ENCODE peak calls at places on chromosome 13, in seven cellular contexts. V is T-helper 2 cell; W is stimulated activated naive CD4-positive, alpha-beta T cell; Y is activated T-cell treated with anti-CD3 and anti-CD28 coated beads, Interleukin-2, amount 50 U/mL, for 24 hours; E is activated CD4-positive, alpha-beta T cell treated with anti-CD3 and anti-CD28 coated beads, Interleukin-2, amount 10 ng/mL, durations not matched to agents 7 days and 5 days; Z is stimulated activated CD8-positive, alpha-beta memory T cell treated with anti-CD3 and anti-CD28 coated beads, Interleukin-15, amount 100 ng/mL, for 24 hours; S is fibroblast of the conjunctiva. D is an unnamed sample.

GRCh38 chr13:43424386-43424785 is 362.4 kb downstream of the ENOX1 start:
- DNase-seq in V (no peak), W (no peak), Y (no peak), E (no peak), Z (no peak), S (no peak), D (no peak)

GRCh38 chr13:28526876-28527275 is 31.9 kb upstream of the FLT1 start:
- DNase-seq in V (no peak), W (no peak), Y (no peak), E (no peak), Z (no peak), S (no peak), D (no peak)

GRCh38 chr13:30388401-30389283 is 33.7 kb upstream of the UBE2L5 start:
- DNase-seq in V (no peak), W (no peak), Y (no peak), E (no peak), Z (no peak), S (peak; percentile 28), D (no peak)

GRCh38 chr13:82717249-82717648 is 1165.0 kb downstream of the SLITRK1 start:
- DNase-seq in V (no peak), W (no peak), Y (no peak), E (no peak), Z (no peak), S (no peak), D (no peak)

GRCh38 chr13:39322836-39323585 is 280.0 kb downstream of the LHFPL6 start:
- DNase-seq in V (no peak), W (no peak), Y (no peak), E (no peak), Z (no peak), S (no peak), D (no peak)

GRCh38 chr13:79886601-79887000 is 405.6 kb downstream of the NDFIP2 start:
- DNase-seq in V (no peak), W (no peak), Y (no peak), E (no peak), Z (no peak), S (no peak), D (no peak)

GRCh38 chr13:113897161-113897560 is 33.3 kb upstream of the GAS6 start:
- DNase-seq in V (no peak), W (no peak), Y (no peak), E (no peak), Z (no peak), S (peak; percentile 33), D (no peak)

GRCh38 chr13:100363874-100364273 is 224.7 kb downstream of the GGACT start:
- DNase-seq in V (no peak), W (no peak), Y (no peak), E (no peak), Z (no peak), S (no peak), D (no peak)

GRCh38 chr13:96527497-96527896 is 437.6 kb downstream of the HS6ST3 start:
- DNase-seq in V (no peak), W (no peak), Y (no peak), E (no peak), Z (no peak), S (no peak), D (no peak)

GRCh38 chr13:72259528-72259927 is 392.5 kb upstream of the DACH1 start:
- DNase-seq in V (no peak), W (no peak), Y (no peak), E (no peak), Z (no peak), S (no peak), D (no peak)

GRCh38 chr13:27125357-27126282 is 46.0 kb downstream of the USP12 start:
- DNase-seq in V (no peak), W (no peak), Y (no peak), E (no peak), Z (no peak), S (no peak), D (no peak)

GRCh38 chr13:53200498-53201453 is 172.2 kb downstream of the OLFM4 start:
- DNase-seq in V (peak; percentile 29), W (no peak), Y (no peak), E (no peak), Z (no peak), S (peak; percentile 2), D (no peak)

GRCh38 chr13:59715591-59715990 is 448.1 kb downstream of the DIAPH3 start:
- DNase-seq in V (no peak), W (no peak), Y (no peak), E (no peak), Z (no peak), S (no peak), D (no peak)

GRCh38 chr13:84405286-84405685 is 523.0 kb upstream of the SLITRK1 start:
- DNase-seq in V (no peak), W (no peak), Y (no peak), E (no peak), Z (no peak), S (no peak), D (no peak)

GRCh38 chr13:102930566-102930965 is 84.7 kb downstream of the ERCC5 start:
- DNase-seq in V (no peak), W (no peak), Y (no peak), E (no peak), Z (no peak), S (no peak), D (no peak)

GRCh38 chr13:111541345-111541744 is 220.9 kb downstream of the TEX29 start:
- DNase-seq in V (no peak), W (no peak), Y (no peak), E (no peak), Z (no peak), S (no peak), D (no peak)

GRCh38 chr13:114068723-114069322 is 63.6 kb downstream of the RASA3 start:
- DNase-seq in V (no peak), W (no peak), Y (no peak), E (no peak), Z (no peak), S (peak; percentile 35), D (no peak)

GRCh38 chr13:52845334-52845761 is 3.1 kb downstream of the PCDH8 start:
- DNase-seq in V (peak; percentile 44), W (no peak), Y (no peak), E (no peak), Z (no peak), S (no peak), D (no peak)

GRCh38 chr13:92303428-92303827 is 905.0 kb downstream of the GPC5 start:
- DNase-seq in V (no peak), W (no peak), Y (no peak), E (no peak), Z (no peak), S (peak; percentile 67), D (no peak)

GRCh38 chr13:77925616-77926015 is 7.0 kb upstream of the EDNRB start:
- DNase-seq in V (no peak), W (no peak), Y (no peak), E (no peak), Z (no peak), S (no peak), D (no peak)

GRCh38 chr13:79913141-79913827 is 427.6 kb downstream of the SPRY2 start:
- DNase-seq in V (no peak), W (no peak), Y (no peak), E (no peak), Z (no peak), S (no peak), D (no peak)